ENCODE peak calls at places on chromosomes 2 and 18, in eight cellular contexts. R is psoas muscle; W is endodermal cell; Z is dorsolateral prefrontal cortex; C is A549; U is CD8-positive, alpha-beta T cell; F is ovary; B is tibial artery. M is an unnamed sample.

GRCh38 chr18:63741769-63742168 is 33.4 kb upstream of the SERPINB7 start:
- DNase-seq in B (no peak), W (no peak), Z (no peak), R (no peak), F (no peak), U (no peak), C (peak), M (no peak)

GRCh38 chr2:134407154-134407890 is 153.4 kb downstream of the MGAT5 start:
- DNase-seq in F (no peak), B (no peak), C (no peak), U (no peak), Z (no peak), R (no peak), W (no peak), M (no peak)

GRCh38 chr2:190910341-190911136 is 29.9 kb downstream of the GLS start:
- DNase-seq in W (no peak), C (no peak), F (no peak), Z (no peak), B (no peak), U (no peak), R (no peak), M (no peak)

GRCh38 chr2:179613701-179614100 is 247.7 kb downstream of the ZNF385B start:
- DNase-seq in C (no peak), B (no peak), R (no peak), F (no peak), W (no peak), U (no peak), Z (no peak), M (no peak)

GRCh38 chr2:168136392-168136977 is 110.9 kb downstream of the STK39 start:
- DNase-seq in U (no peak), R (no peak), W (no peak), C (peak), F (no peak), Z (no peak), B (no peak), M (no peak)

GRCh38 chr18:14014456-14014855 is 99.1 kb upstream of the MC2R start:
- DNase-seq in F (no peak), W (no peak), R (no peak), Z (no peak), B (no peak), U (no peak), C (no peak), M (no peak)

GRCh38 chr2:239902749-239903201 is 122.4 kb downstream of the NDUFA10 start:
- DNase-seq in B (no peak), W (peak), R (no peak), Z (no peak), U (no peak), C (no peak), F (no peak), M (peak)

GRCh38 chr18:57518533-57518932 is 68.0 kb downstream of the FECH start:
- DNase-seq in R (no peak), B (no peak), W (peak), F (no peak), Z (no peak), C (no peak), U (no peak), M (no peak)

GRCh38 chr2:27281442-27281841 is 787 bp upstream of the TRIM54 start:
- DNase-seq in R (no peak), W (no peak), F (no peak), C (no peak), Z (no peak), B (no peak), U (no peak), M (no peak)

GRCh38 chr2:7767902-7768301 is 850.7 kb downstream of the RNF144A start:
- DNase-seq in U (no peak), W (no peak), F (no peak), Z (no peak), B (no peak), C (no peak), R (no peak), M (no peak)

GRCh38 chr2:7765236-7765635 is 848.0 kb downstream of the RNF144A start:
- DNase-seq in B (no peak), C (no peak), Z (no peak), U (no peak), R (no peak), W (no peak), F (no peak), M (no peak)

GRCh38 chr2:7766302-7766701 is 849.1 kb downstream of the RNF144A start:
- DNase-seq in R (no peak), U (no peak), Z (peak), B (no peak), C (no peak), W (no peak), F (no peak), M (no peak)

GRCh38 chr2:7771781-7772180 is 854.6 kb downstream of the RNF144A start:
- DNase-seq in R (no peak), Z (no peak), B (no peak), F (no peak), W (no peak), C (no peak), U (no peak), M (no peak)

GRCh38 chr2:7766978-7767565 is 849.9 kb downstream of the RNF144A start:
- DNase-seq in U (no peak), F (no peak), W (no peak), Z (no peak), R (no peak), B (no peak), C (no peak), M (no peak)
- H3K4me3 ChIP-seq in U (no peak), F (no peak), W (no peak), Z (no peak), R (no peak), B (no peak), C (no peak), M (no peak)

GRCh38 chr2:60565472-60565871 is 12.0 kb upstream of the BCL11A start:
- DNase-seq in F (no peak), Z (no peak), C (peak), B (no peak), U (no peak), R (no peak), W (no peak), M (no peak)
- TF ChIP-seq CTCF in F (no peak), Z (no peak), C (peak), B (no peak), U (no peak), R (peak), W (peak), M (no peak)

GRCh38 chr2:237487496-237487895 is 445 bp downstream of the MLPH start:
- DNase-seq in U (no peak), Z (no peak), R (no peak), B (no peak), C (no peak), F (no peak), W (no peak), M (peak)
- H3K27ac ChIP-seq in U (no peak), Z (no peak), R (no peak), B (no peak), C (peak), F (no peak), W (no peak), M (no peak)

GRCh38 chr2:61420986-61421546 is 49.8 kb downstream of the USP34 start:
- DNase-seq in B (no peak), R (no peak), W (no peak), U (no peak), C (no peak), Z (no peak), F (no peak), M (no peak)

GRCh38 chr2:61426267-61426897 is 44.5 kb downstream of the USP34 start:
- DNase-seq in Z (no peak), B (no peak), W (peak), U (peak), C (peak), F (no peak), R (peak), M (no peak)

GRCh38 chr2:61423714-61424113 is 47.2 kb downstream of the USP34 start:
- DNase-seq in W (no peak), B (no peak), F (no peak), R (no peak), U (no peak), C (peak), Z (no peak), M (no peak)

GRCh38 chr2:61421611-61422010 is 49.3 kb downstream of the USP34 start:
- DNase-seq in C (no peak), B (no peak), R (no peak), F (no peak), Z (no peak), U (peak), W (no peak), M (no peak)

DNA sequence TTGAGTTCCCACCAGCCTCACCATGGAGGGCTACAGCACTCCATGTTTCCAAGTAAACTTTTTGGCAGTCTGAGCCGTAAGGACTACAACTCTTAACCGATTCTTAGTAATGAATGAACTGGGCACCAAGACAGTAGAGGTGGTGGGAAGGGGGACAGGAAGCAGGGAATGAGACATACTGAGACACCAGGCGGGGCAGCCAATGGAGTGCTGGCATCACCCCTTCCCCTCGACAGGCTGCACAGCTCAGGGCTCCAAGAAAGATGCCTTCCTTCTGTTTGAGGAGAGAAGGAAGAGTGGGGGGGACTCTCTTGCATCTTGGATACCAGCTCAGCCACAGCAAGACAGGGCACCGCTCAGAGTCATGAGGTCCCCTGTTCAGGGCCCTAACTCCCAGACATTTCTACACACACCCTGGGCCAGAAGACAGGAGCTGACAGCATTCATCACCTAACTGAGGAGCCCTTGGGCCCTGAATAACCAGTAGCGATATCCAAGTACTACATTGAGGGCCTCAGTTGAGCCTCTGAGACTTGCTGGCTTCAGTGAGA is 45.2 kb downstream of the USP34 start:
- DNase-seq in R (no peak), F (no peak), W (peak), U (no peak), B (no peak), Z (no peak), C (no peak), M (no peak)
- H3K4me3 ChIP-seq in R (no peak), F (no peak), W (no peak), U (no peak), B (no peak), Z (no peak), C (no peak), M (no peak)

M was measured in coronary artery.